ENCODE peak calls at places on chromosomes 3 and 15, in eight cellular contexts. R is CD4-positive, alpha-beta memory T cell; L is testis; X is Peyer's patch; O is fibroblast of the aortic adventitia; C is BJ; U is fibroblast of lung; F is GM06990. Q is an unnamed sample.

GRCh38 chr3:9349321-9350117 is 13.3 kb upstream of the THUMPD3 start:
- DNase-seq in X (no peak), O (peak), C (peak), F (no peak), R (no peak), U (peak), L (no peak), Q (peak)

GRCh38 chr15:59835801-59836200 is 146.7 kb upstream of the BNIP2 start:
- DNase-seq in O (no peak), R (no peak), U (no peak), L (no peak), C (no peak), X (no peak), F (no peak), Q (no peak)

GRCh38 chr15:80480909-80481308 is 76.7 kb downstream of the ARNT2 start:
- DNase-seq in C (peak), L (peak), F (no peak), U (peak), O (peak), X (peak), R (no peak), Q (peak)

GRCh38 chr3:144109944-144110343 is 138.3 kb downstream of the DIPK2A start:
- DNase-seq in R (no peak), F (peak), X (no peak), L (no peak), O (no peak), C (no peak), U (no peak), Q (no peak)

GRCh38 chr3:9793161-9793781 is 389 bp downstream of the ARPC4 start:
- DNase-seq in X (peak), L (no peak), R (no peak), U (peak), O (peak), C (no peak), F (no peak), Q (peak)

GRCh38 chr3:180762866-180763265 is 83.6 kb upstream of the CCDC39 start:
- DNase-seq in F (no peak), U (no peak), L (no peak), R (no peak), C (no peak), O (no peak), X (no peak), Q (no peak)

GRCh38 chr3:53506110-53506762 is 11.8 kb downstream of the CACNA1D start:
- DNase-seq in R (no peak), F (no peak), L (no peak), U (no peak), O (no peak), X (no peak), C (no peak), Q (no peak)

GRCh38 chr3:65503776-65504175 is 534.9 kb downstream of the MAGI1 start:
- DNase-seq in R (no peak), L (no peak), X (no peak), O (no peak), C (no peak), F (no peak), U (no peak), Q (no peak)

GRCh38 chr3:58989173-58989572 is 60.7 kb downstream of the CFAP20DC start:
- DNase-seq in L (no peak), R (no peak), X (no peak), F (no peak), U (peak), C (peak), O (peak), Q (peak)

GRCh38 chr3:65811917-65812316 is 226.8 kb downstream of the MAGI1 start:
- DNase-seq in O (no peak), L (no peak), C (no peak), X (no peak), R (no peak), F (no peak), U (peak), Q (no peak)

GRCh38 chr15:25640381-25640780 is 201.6 kb upstream of the UBE3A start:
- DNase-seq in L (no peak), O (no peak), X (no peak), U (no peak), C (no peak), R (no peak), F (no peak), Q (no peak)

GRCh38 chr3:107657971-107658370 is 135.2 kb downstream of the BBX start:
- DNase-seq in O (peak), X (no peak), L (no peak), C (no peak), R (no peak), U (no peak), F (no peak), Q (no peak)

GRCh38 chr15:95669146-95669922 is 661.2 kb upstream of the NR2F2 start:
- DNase-seq in L (peak), X (no peak), R (no peak), U (no peak), F (peak), O (peak), C (no peak), Q (peak)

GRCh38 chr3:122934251-122934650 is 93.3 kb downstream of the SEMA5B start:
- DNase-seq in F (no peak), L (no peak), C (no peak), R (no peak), O (no peak), X (no peak), U (no peak), Q (no peak)

GRCh38 chr3:184354121-184354728 is 7.2 kb downstream of the CLCN2 start:
- DNase-seq in U (no peak), C (no peak), R (peak), X (peak), F (no peak), O (no peak), L (peak), Q (peak)

GRCh38 chr3:101779047-101779807 is at the start of gene NXPE3:
- DNase-seq in F (peak), U (peak), C (peak), L (peak), X (peak), O (peak), R (peak), Q (peak)

GRCh38 chr3:114706591-114707224 is 412.9 kb downstream of the TIGIT start:
- DNase-seq in C (no peak), L (no peak), R (no peak), F (peak), U (peak), O (peak), X (peak), Q (no peak)

GRCh38 chr15:68314563-68314962 is 37.0 kb downstream of the FEM1B start:
- DNase-seq in R (no peak), X (peak), U (peak), O (no peak), C (no peak), F (no peak), L (peak), Q (no peak)

GRCh38 chr15:31160740-31161495 is 59.4 kb upstream of the TRPM1 start:
- DNase-seq in R (no peak), C (no peak), O (no peak), U (no peak), X (no peak), F (no peak), L (no peak), Q (no peak)

GRCh38 chr15:31032959-31033358 is 41.5 kb upstream of the MTMR10 start:
- DNase-seq in U (peak), F (no peak), R (no peak), O (peak), L (no peak), C (peak), X (no peak), Q (no peak)

GRCh38 chr15:36090276-36090946 is 489.0 kb upstream of the CDIN1 start:
- DNase-seq in F (no peak), R (no peak), C (no peak), X (no peak), O (no peak), L (no peak), U (no peak), Q (no peak)

GRCh38 chr3:135106445-135106844 is 311.4 kb downstream of the EPHB1 start:
- DNase-seq in O (peak), R (no peak), U (peak), X (peak), F (no peak), L (peak), C (no peak), Q (peak)

GRCh38 chr15:60396964-60397771 is 618 bp downstream of the ANXA2 start:
- DNase-seq in R (peak), C (no peak), X (peak), U (peak), L (peak), O (peak), F (peak), Q (peak)

GRCh38 chr3:106035618-106036017 is 166.8 kb upstream of the CBLB start:
- DNase-seq in L (no peak), F (no peak), C (no peak), U (no peak), O (no peak), R (no peak), X (no peak), Q (peak)

GRCh38 chr15:45402955-45403892 is 24.9 kb upstream of the GATM start:
- DNase-seq in R (peak), O (peak), U (peak), L (peak), F (peak), X (peak), C (no peak), Q (peak)

GRCh38 chr3:87127286-87127685 is 99.8 kb upstream of the CHMP2B start:
- DNase-seq in L (no peak), F (no peak), C (peak), X (no peak), U (no peak), R (no peak), O (peak), Q (peak)

GRCh38 chr3:175764722-175765121 is 905.6 kb downstream of the NAALADL2 start:
- DNase-seq in O (no peak), X (no peak), R (no peak), C (no peak), U (no peak), F (no peak), L (no peak), Q (no peak)
- H3K4me3 ChIP-seq in O (no peak), X (no peak), R (no peak), C (no peak), U (no peak), F (no peak), L (no peak), Q (no peak)

DNA sequence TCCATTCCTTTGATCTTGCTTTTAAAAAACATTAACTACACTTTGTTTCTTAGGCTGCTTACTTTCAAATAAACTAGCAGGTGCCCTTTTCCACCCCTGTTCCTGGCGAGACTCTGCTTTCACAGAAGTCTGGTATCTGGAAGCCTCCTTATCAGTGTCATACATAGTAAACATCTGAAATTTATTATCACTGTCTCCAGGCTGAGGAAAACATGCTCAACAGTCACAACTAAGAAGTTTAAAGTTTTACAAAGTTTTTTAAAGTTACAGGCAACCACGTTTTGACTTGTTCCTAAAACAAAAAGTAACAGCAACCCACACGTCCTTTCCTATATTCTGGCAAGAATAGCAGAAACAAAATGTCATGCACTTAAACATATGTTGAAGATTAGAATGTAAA is 275.3 kb upstream of the KCNMB2 start:
- DNase-seq in L (peak), O (peak), R (no peak), X (no peak), F (no peak), C (no peak), U (no peak), Q (peak)
- H3K4me3 ChIP-seq in L (no peak), O (no peak), R (no peak), X (no peak), F (no peak), C (no peak), U (no peak), Q (no peak)

DNA sequence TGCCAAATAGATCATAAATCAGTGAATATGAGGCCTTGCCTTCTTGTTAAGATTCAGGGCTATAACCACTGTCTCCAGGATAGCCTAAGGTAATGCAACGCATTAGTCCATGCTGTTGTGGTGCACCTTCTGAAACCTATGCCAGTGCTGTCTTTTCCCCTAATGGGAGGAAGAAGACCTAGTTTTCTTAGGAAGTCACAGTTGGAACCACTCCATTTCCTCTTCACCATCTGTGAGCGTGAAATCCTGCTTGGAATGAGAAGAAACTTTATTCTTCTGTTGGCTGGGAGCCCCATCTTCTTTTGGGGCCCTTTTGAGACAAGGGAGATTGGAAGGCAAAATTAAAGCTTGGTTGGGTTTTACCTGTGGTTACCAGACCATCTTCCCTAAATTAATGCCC is 25.9 kb upstream of the SLC7A14 start:
- DNase-seq in X (no peak), O (no peak), L (no peak), U (no peak), R (no peak), F (no peak), C (no peak), Q (no peak)
- H3K4me3 ChIP-seq in X (no peak), O (no peak), L (no peak), U (no peak), R (no peak), F (no peak), C (no peak), Q (no peak)

DNA sequence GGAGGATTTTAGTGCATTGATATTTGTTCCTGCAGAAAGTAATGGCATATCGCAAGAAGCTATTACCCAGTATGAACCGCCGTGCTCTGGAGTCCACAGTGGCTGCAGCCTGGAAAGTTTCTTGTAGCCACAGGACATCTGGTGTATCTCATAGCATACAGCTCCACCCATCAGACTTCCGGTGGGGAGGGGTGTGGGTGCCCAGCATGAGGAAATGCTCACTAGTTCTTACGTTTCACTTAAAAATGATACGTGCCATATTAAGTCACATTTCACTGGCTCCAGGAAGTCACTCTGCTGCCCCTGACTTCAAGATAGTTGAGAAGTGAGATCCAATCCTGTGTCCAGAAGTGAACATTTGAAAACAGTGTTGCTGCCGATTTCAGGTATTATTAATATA is 990.4 kb downstream of the GBE1 start:
- DNase-seq in C (no peak), X (no peak), L (peak), U (no peak), F (no peak), O (peak), R (no peak), Q (peak)
- H3K4me3 ChIP-seq in C (no peak), X (no peak), L (peak), U (no peak), F (no peak), O (no peak), R (no peak), Q (peak)

GRCh38 chr15:70410371-70410975 is 312.8 kb upstream of the TLE3 start:
- DNase-seq in C (no peak), L (no peak), U (no peak), O (no peak), X (no peak), F (no peak), R (no peak), Q (peak)

GRCh38 chr15:70409388-70409787 is 311.7 kb upstream of the TLE3 start:
- DNase-seq in F (no peak), L (no peak), C (no peak), X (no peak), U (no peak), R (no peak), O (no peak), Q (no peak)

GRCh38 chr15:70411464-70411863 is 313.7 kb upstream of the TLE3 start:
- DNase-seq in X (no peak), L (no peak), C (no peak), R (no peak), U (no peak), O (no peak), F (no peak), Q (no peak)

GRCh38 chr15:70407955-70408354 is 310.2 kb upstream of the TLE3 start:
- DNase-seq in C (no peak), U (no peak), X (no peak), O (no peak), F (no peak), L (no peak), R (no peak), Q (no peak)

DNA sequence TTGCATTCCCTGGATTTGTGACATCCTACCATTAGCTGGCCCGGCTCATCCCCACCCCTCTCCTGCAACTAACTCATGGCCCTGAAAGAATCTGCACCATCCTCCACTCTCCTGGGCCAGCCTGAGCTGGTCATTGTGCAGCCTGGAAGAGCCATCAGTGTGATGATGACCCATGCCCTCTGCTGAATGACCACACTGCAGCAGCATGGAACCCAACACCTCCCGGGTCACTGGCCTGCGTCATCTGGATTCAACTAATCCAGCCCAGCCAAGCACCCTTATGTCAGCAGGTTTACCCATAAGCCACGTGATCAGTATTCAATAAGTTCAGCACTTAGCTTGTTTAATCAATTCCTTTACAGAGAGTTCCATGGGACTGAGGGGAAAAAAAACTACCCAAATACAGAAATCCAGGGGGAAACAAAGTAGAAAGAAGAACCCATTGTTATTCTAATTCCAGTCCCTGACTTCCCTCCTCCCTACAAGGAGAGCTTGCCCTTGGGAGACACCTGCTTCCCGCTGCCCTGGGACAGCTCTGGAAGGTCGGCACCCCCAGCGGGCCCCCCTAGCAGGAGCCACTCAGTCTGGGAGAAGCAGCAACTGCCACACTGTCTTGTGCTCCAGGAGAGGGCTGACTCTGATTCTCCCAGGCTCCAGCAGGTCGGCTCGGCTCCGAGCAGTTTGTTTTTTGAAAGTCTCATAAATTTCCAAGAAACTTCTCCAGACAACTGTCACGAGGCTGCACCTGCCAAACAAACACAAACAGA is 309.1 kb upstream of the TLE3 start:
- DNase-seq in L (no peak), O (no peak), U (no peak), C (no peak), F (no peak), X (peak), R (no peak), Q (no peak)
- H3K4me3 ChIP-seq in L (no peak), O (no peak), U (no peak), C (no peak), F (no peak), X (no peak), R (no peak), Q (no peak)

DNA sequence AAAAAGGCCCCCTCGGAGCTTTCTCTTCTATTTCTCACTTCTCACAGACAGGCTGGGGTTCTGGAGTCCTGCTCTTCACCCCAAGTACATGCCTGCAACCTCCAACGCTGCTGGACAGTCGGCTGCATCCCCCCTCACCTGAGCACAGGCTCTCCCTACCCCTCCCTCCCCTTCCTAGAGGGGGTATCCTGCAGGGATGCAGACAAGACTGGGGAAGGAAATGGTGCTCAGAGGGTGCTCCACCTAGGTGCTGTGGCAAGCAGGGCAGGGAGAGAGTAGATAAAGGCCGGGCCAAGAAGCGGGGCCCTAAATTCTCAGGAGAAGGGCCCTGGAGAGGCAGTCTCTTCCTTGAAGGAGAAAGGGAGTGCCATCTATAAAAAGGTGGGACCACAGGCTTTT is 7.0 kb upstream of the STRA6 start:
- DNase-seq in C (no peak), O (no peak), R (no peak), U (no peak), L (no peak), F (no peak), X (no peak), Q (no peak)
- H3K4me3 ChIP-seq in C (no peak), O (no peak), R (no peak), U (no peak), L (no peak), F (no peak), X (no peak), Q (no peak)